ENCODE peak calls at places on chromosome 12, in five cellular contexts. One of them, this sample, is unnamed.
A peak's percentile ranks its signal among the peaks of the same experiment; 100 is the strongest.

GRCh38 chr12:106342397-106343212 is 14.9 kb upstream of the POLR3B start:
- DNase-seq in HepG2: peak; percentile 39
- DNase-seq in AG09309: peak; percentile 45
- DNase-seq in activated CD8-positive, alpha-beta memory T cell treated with anti-CD3 and anti-CD28 coated beads for 4 hours: no peak
- DNase-seq in memory B cell: no peak
- DNase-seq in this sample: peak; percentile 32

GRCh38 chr12:95437565-95437964 is 36.4 kb upstream of the METAP2 start:
- DNase-seq in AG09309: no peak
- DNase-seq in memory B cell: no peak
- DNase-seq in HepG2: no peak
- DNase-seq in activated CD8-positive, alpha-beta memory T cell treated with anti-CD3 and anti-CD28 coated beads for 4 hours: no peak
- DNase-seq in this sample: no peak

GRCh38 chr12:115135800-115136211 is 451.8 kb upstream of the TBX3 start:
- DNase-seq in memory B cell: no peak
- DNase-seq in AG09309: no peak
- DNase-seq in activated CD8-positive, alpha-beta memory T cell treated with anti-CD3 and anti-CD28 coated beads for 4 hours: no peak
- DNase-seq in HepG2: no peak
- DNase-seq in this sample: peak; percentile 80

GRCh38 chr12:31715283-31715825 is 13.5 kb downstream of the AMN1 start:
- DNase-seq in activated CD8-positive, alpha-beta memory T cell treated with anti-CD3 and anti-CD28 coated beads for 4 hours: no peak
- DNase-seq in AG09309: no peak
- DNase-seq in HepG2: peak; percentile 76
- DNase-seq in memory B cell: peak; percentile 72
- DNase-seq in this sample: peak; percentile 77

GRCh38 chr12:63151898-63152700 is 1.1 kb upstream of the AVPR1A start:
- DNase-seq in memory B cell: no peak
- DNase-seq in AG09309: no peak
- DNase-seq in activated CD8-positive, alpha-beta memory T cell treated with anti-CD3 and anti-CD28 coated beads for 4 hours: no peak
- DNase-seq in HepG2: peak; percentile 32
- DNase-seq in this sample: peak; percentile 43

GRCh38 chr12:75842119-75842518 is 189.5 kb downstream of the PHLDA1 start:
- DNase-seq in memory B cell: no peak
- DNase-seq in activated CD8-positive, alpha-beta memory T cell treated with anti-CD3 and anti-CD28 coated beads for 4 hours: no peak
- DNase-seq in HepG2: no peak
- DNase-seq in AG09309: no peak
- DNase-seq in this sample: peak; percentile 83

GRCh38 chr12:97502600-97502999 is 40.0 kb downstream of the RMST start:
- DNase-seq in HepG2: no peak
- DNase-seq in activated CD8-positive, alpha-beta memory T cell treated with anti-CD3 and anti-CD28 coated beads for 4 hours: no peak
- DNase-seq in memory B cell: no peak
- DNase-seq in AG09309: no peak
- DNase-seq in this sample: no peak

GRCh38 chr12:1932264-1932777 is 13.9 kb upstream of the CACNA2D4 start:
- DNase-seq in AG09309: no peak
- DNase-seq in memory B cell: no peak
- DNase-seq in HepG2: no peak
- DNase-seq in activated CD8-positive, alpha-beta memory T cell treated with anti-CD3 and anti-CD28 coated beads for 4 hours: no peak
- DNase-seq in this sample: peak; percentile 73

GRCh38 chr12:53413485-53414215 is 10.0 kb upstream of the AMHR2 start:
- DNase-seq in HepG2: no peak
- DNase-seq in activated CD8-positive, alpha-beta memory T cell treated with anti-CD3 and anti-CD28 coated beads for 4 hours: no peak
- DNase-seq in AG09309: no peak
- DNase-seq in memory B cell: no peak
- DNase-seq in this sample: no peak

GRCh38 chr12:97177482-97177881 is 270.4 kb downstream of the NEDD1 start:
- DNase-seq in AG09309: no peak
- DNase-seq in memory B cell: no peak
- DNase-seq in HepG2: no peak
- DNase-seq in activated CD8-positive, alpha-beta memory T cell treated with anti-CD3 and anti-CD28 coated beads for 4 hours: no peak
- DNase-seq in this sample: no peak

GRCh38 chr12:132178801-132179401 is 34.6 kb downstream of the NOC4L start:
- DNase-seq in AG09309: no peak
- DNase-seq in HepG2: no peak
- DNase-seq in memory B cell: no peak
- DNase-seq in activated CD8-positive, alpha-beta memory T cell treated with anti-CD3 and anti-CD28 coated beads for 4 hours: no peak
- DNase-seq in this sample: no peak

GRCh38 chr12:121610239-121611149 is 15.8 kb upstream of the ORAI1 start:
- DNase-seq in activated CD8-positive, alpha-beta memory T cell treated with anti-CD3 and anti-CD28 coated beads for 4 hours: no peak
- DNase-seq in memory B cell: no peak
- DNase-seq in HepG2: no peak
- DNase-seq in AG09309: no peak
- DNase-seq in this sample: no peak

GRCh38 chr12:19792028-19792427 is 352.7 kb downstream of the AEBP2 start:
- DNase-seq in memory B cell: no peak
- DNase-seq in HepG2: no peak
- DNase-seq in activated CD8-positive, alpha-beta memory T cell treated with anti-CD3 and anti-CD28 coated beads for 4 hours: no peak
- DNase-seq in AG09309: no peak
- DNase-seq in this sample: no peak

GRCh38 chr12:102454330-102454729 is 26.0 kb downstream of the IGF1 start:
- DNase-seq in HepG2: no peak
- DNase-seq in AG09309: no peak
- DNase-seq in memory B cell: no peak
- DNase-seq in activated CD8-positive, alpha-beta memory T cell treated with anti-CD3 and anti-CD28 coated beads for 4 hours: no peak
- DNase-seq in this sample: no peak

GRCh38 chr12:94994312-94994711 is 9.2 kb downstream of the NDUFA12 start:
- DNase-seq in memory B cell: no peak
- DNase-seq in activated CD8-positive, alpha-beta memory T cell treated with anti-CD3 and anti-CD28 coated beads for 4 hours: no peak
- DNase-seq in HepG2: no peak
- DNase-seq in AG09309: peak; percentile 33
- DNase-seq in this sample: no peak

GRCh38 chr12:69994593-69995222 is 169.7 kb downstream of the MYRFL start:
- DNase-seq in HepG2: no peak
- DNase-seq in activated CD8-positive, alpha-beta memory T cell treated with anti-CD3 and anti-CD28 coated beads for 4 hours: no peak
- DNase-seq in AG09309: no peak
- DNase-seq in memory B cell: no peak
- DNase-seq in this sample: no peak

GRCh38 chr12:128825845-128826244 is 2.1 kb upstream of the SLC15A4 start:
- DNase-seq in memory B cell: no peak
- DNase-seq in AG09309: no peak
- DNase-seq in activated CD8-positive, alpha-beta memory T cell treated with anti-CD3 and anti-CD28 coated beads for 4 hours: no peak
- DNase-seq in HepG2: no peak
- DNase-seq in this sample: no peak

GRCh38 chr12:92378682-92379479 is 233.2 kb upstream of the BTG1 start:
- DNase-seq in activated CD8-positive, alpha-beta memory T cell treated with anti-CD3 and anti-CD28 coated beads for 4 hours: no peak
- DNase-seq in memory B cell: no peak
- DNase-seq in AG09309: no peak
- DNase-seq in HepG2: no peak
- DNase-seq in this sample: no peak

GRCh38 chr12:1439687-1440086 is 154.7 kb downstream of the FBXL14 start:
- DNase-seq in AG09309: no peak
- DNase-seq in activated CD8-positive, alpha-beta memory T cell treated with anti-CD3 and anti-CD28 coated beads for 4 hours: no peak
- DNase-seq in HepG2: no peak
- DNase-seq in memory B cell: no peak
- DNase-seq in this sample: no peak

GRCh38 chr12:26631846-26632245 is 201.1 kb downstream of the ITPR2 start:
- DNase-seq in AG09309: peak; percentile 73
- DNase-seq in HepG2: no peak
- DNase-seq in activated CD8-positive, alpha-beta memory T cell treated with anti-CD3 and anti-CD28 coated beads for 4 hours: no peak
- DNase-seq in memory B cell: no peak
- DNase-seq in this sample: no peak

GRCh38 chr12:51218607-51219161 is 822 bp upstream of the POU6F1 start:
- DNase-seq in memory B cell: no peak
- DNase-seq in HepG2: peak; percentile 41
- DNase-seq in AG09309: no peak
- DNase-seq in activated CD8-positive, alpha-beta memory T cell treated with anti-CD3 and anti-CD28 coated beads for 4 hours: no peak
- DNase-seq in this sample: no peak

GRCh38 chr12:53591301-53592206 is 34.6 kb downstream of the ATF7 start:
- DNase-seq in HepG2: peak; percentile 41
- DNase-seq in activated CD8-positive, alpha-beta memory T cell treated with anti-CD3 and anti-CD28 coated beads for 4 hours: no peak
- DNase-seq in memory B cell: no peak
- DNase-seq in AG09309: no peak
- DNase-seq in this sample: peak; percentile 84

GRCh38 chr12:8644345-8645248 is 18.0 kb downstream of the MFAP5 start:
- DNase-seq in activated CD8-positive, alpha-beta memory T cell treated with anti-CD3 and anti-CD28 coated beads for 4 hours: peak; percentile 37
- DNase-seq in AG09309: no peak
- DNase-seq in HepG2: no peak
- DNase-seq in memory B cell: no peak
- DNase-seq in this sample: no peak

GRCh38 chr12:47950856-47951468 is 12.4 kb upstream of the TMEM106C start:
- DNase-seq in AG09309: no peak
- DNase-seq in HepG2: no peak
- DNase-seq in activated CD8-positive, alpha-beta memory T cell treated with anti-CD3 and anti-CD28 coated beads for 4 hours: no peak
- DNase-seq in memory B cell: no peak
- DNase-seq in this sample: no peak

GRCh38 chr12:13365782-13366366 is 169.3 kb downstream of the EMP1 start:
- DNase-seq in memory B cell: no peak
- DNase-seq in activated CD8-positive, alpha-beta memory T cell treated with anti-CD3 and anti-CD28 coated beads for 4 hours: no peak
- DNase-seq in AG09309: no peak
- DNase-seq in HepG2: no peak
- DNase-seq in this sample: no peak

GRCh38 chr12:56840922-56841321 is 77.8 kb downstream of the HSD17B6 start:
- DNase-seq in AG09309: no peak
- DNase-seq in memory B cell: no peak
- DNase-seq in HepG2: no peak
- DNase-seq in activated CD8-positive, alpha-beta memory T cell treated with anti-CD3 and anti-CD28 coated beads for 4 hours: no peak
- DNase-seq in this sample: no peak

This sample was measured in pons.